ENCODE peak calls at places on chromosomes 4 and X, in seven cellular contexts. S is IMR-90, U is mesenchymal stem cell, A is mesendoderm, W is H1, Z is H9, M is trophoblast cell. P is an unnamed sample.

GRCh38 chr4:15778191-15778741 is at the start of gene CD38:
- DNase-seq in S (no peak), U (peak; percentile 26), A (peak; percentile 22), W (no peak), Z (peak; percentile 60), M (no peak), P (peak; percentile 11)

GRCh38 chrX:150692837-150693781 is at the start of gene MTMR1:
- DNase-seq in S (no peak), U (no peak), A (peak; percentile 17), W (no peak), Z (no peak), M (no peak), P (no peak)

GRCh38 chrX:29841750-29842149 is 373.6 kb upstream of the MAGEB2 start:
- DNase-seq in S (peak; percentile 42), U (peak; percentile 56), A (peak; percentile 47), W (no peak), Z (no peak), M (no peak), P (no peak)

GRCh38 chrX:41381685-41382084 is 47.7 kb downstream of the DDX3X start:
- DNase-seq in S (peak; percentile 90), U (peak; percentile 93), A (peak; percentile 61), W (peak; percentile 17), Z (peak; percentile 62), M (peak; percentile 63), P (no peak)

GRCh38 chr4:126328914-126329313 is 1014.2 kb downstream of the FAT4 start:
- DNase-seq in S (no peak), U (no peak), A (no peak), W (no peak), Z (no peak), M (no peak), P (no peak)

GRCh38 chrX:16138108-16138427 is 14.7 kb downstream of the GRPR start:
- DNase-seq in S (no peak), U (peak; percentile 1), A (peak; percentile 48), W (no peak), Z (no peak), M (no peak), P (no peak)

GRCh38 chr4:165874799-165875371 is 1.8 kb downstream of the TLL1 start:
- DNase-seq in S (no peak), U (peak; percentile 13), A (peak; percentile 62), W (no peak), Z (peak; percentile 67), M (peak; percentile 77), P (peak; percentile 41)

GRCh38 chr4:120055167-120055566 is 11.5 kb downstream of the MAD2L1 start:
- DNase-seq in S (no peak), U (peak; percentile 68), A (no peak), W (no peak), Z (no peak), M (no peak), P (no peak)

GRCh38 chr4:185738851-185739250 is 73.1 kb downstream of the SORBS2 start:
- DNase-seq in S (no peak), U (no peak), A (peak; percentile 69), W (no peak), Z (no peak), M (no peak), P (no peak)

GRCh38 chr4:185738038-185738552 is 73.9 kb downstream of the SORBS2 start:
- DNase-seq in S (peak; percentile 12), U (peak; percentile 28), A (no peak), W (no peak), Z (no peak), M (no peak), P (no peak)

GRCh38 chr4:185741795-185742194 is 70.2 kb downstream of the SORBS2 start:
- DNase-seq in S (no peak), U (no peak), A (no peak), W (no peak), Z (no peak), M (no peak), P (no peak)

GRCh38 chr4:185742766-185743165 is 69.2 kb downstream of the SORBS2 start:
- DNase-seq in S (no peak), U (peak; percentile 34), A (no peak), W (no peak), Z (no peak), M (peak; percentile 44), P (no peak)

GRCh38 chr4:185740471-185740873 is 71.5 kb downstream of the SORBS2 start:
- DNase-seq in S (no peak), U (no peak), A (peak; percentile 64), W (no peak), Z (no peak), M (no peak), P (no peak)
- H2AK5ac ChIP-seq in S (no peak overlapping the region), U (no peak overlapping the region), A (no peak overlapping the region), W (peak overlapping the region; percentile 44), Z (no peak overlapping the region), M (no peak overlapping the region), P (no peak overlapping the region)

DNA sequence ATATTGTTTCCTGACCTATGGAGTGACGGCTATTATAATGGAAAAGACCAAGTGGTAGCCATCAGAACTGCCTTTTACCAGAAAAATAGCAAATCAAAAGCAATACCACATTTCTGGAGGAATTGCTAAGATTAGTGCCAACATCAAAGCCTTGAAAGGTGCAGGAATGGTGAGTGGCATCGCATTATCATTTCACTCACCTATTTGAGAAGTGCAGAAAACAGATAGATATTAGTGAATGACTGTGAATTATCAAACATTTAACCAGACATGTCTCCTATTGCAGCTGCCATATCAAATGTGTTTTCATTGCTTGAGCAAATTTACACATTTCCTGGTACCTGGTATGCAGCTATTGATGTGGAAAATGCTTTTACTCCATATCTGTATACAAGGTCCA is 1638.1 kb upstream of the PABPC4L start:
- DNase-seq in S (no peak), U (no peak), A (no peak), W (no peak), Z (no peak), M (no peak), P (no peak)
- H2AK5ac ChIP-seq in S (no peak overlapping the region), U (no peak overlapping the region), A (no peak overlapping the region), W (no peak overlapping the region), Z (no peak overlapping the region), M (no peak overlapping the region), P (no peak overlapping the region)

GRCh38 chr4:137955615-137956014 is 286.5 kb downstream of the SLC7A11 start:
- DNase-seq in S (no peak), U (no peak), A (no peak), W (no peak), Z (no peak), M (no peak), P (no peak)

GRCh38 chr4:137949746-137950145 is 292.4 kb downstream of the SLC7A11 start:
- DNase-seq in S (peak; percentile 38), U (no peak), A (no peak), W (no peak), Z (no peak), M (peak; percentile 31), P (no peak)

GRCh38 chr4:137950286-137950685 is 291.9 kb downstream of the SLC7A11 start:
- DNase-seq in S (no peak), U (no peak), A (no peak), W (no peak), Z (no peak), M (peak; percentile 62), P (no peak)

GRCh38 chr4:137956256-137956655 is 285.9 kb downstream of the SLC7A11 start:
- DNase-seq in S (peak; percentile 65), U (no peak), A (no peak), W (no peak), Z (no peak), M (no peak), P (no peak)

GRCh38 chr4:137952116-137952515 is 290.0 kb downstream of the SLC7A11 start:
- DNase-seq in S (no peak), U (no peak), A (no peak), W (no peak), Z (no peak), M (no peak), P (no peak)
- H2AK5ac ChIP-seq in S (no peak overlapping the region), U (no peak overlapping the region), A (no peak overlapping the region), W (no peak overlapping the region), Z (no peak overlapping the region), M (no peak overlapping the region), P (no peak overlapping the region)

GRCh38 chr4:47926667-47927258 is 12.4 kb upstream of the NFXL1 start:
- DNase-seq in S (peak; percentile 47), U (peak; percentile 61), A (peak; percentile 87), W (no peak), Z (peak; percentile 82), M (peak; percentile 88), P (peak; percentile 54)
- H2AK5ac ChIP-seq in S (no peak overlapping the region), U (no peak overlapping the region), A (no peak overlapping the region), W (no peak overlapping the region), Z (no peak overlapping the region), M (no peak overlapping the region), P (no peak overlapping the region)

GRCh38 chr4:184350213-184350817 is 124.0 kb downstream of the IRF2 start:
- DNase-seq in S (no peak), U (no peak), A (no peak), W (no peak), Z (no peak), M (no peak), P (no peak)

GRCh38 chr4:184349283-184350039 is 124.9 kb downstream of the IRF2 start:
- DNase-seq in S (no peak), U (no peak), A (no peak), W (no peak), Z (no peak), M (no peak), P (no peak)

GRCh38 chr4:184350964-184351363 is 123.4 kb downstream of the IRF2 start:
- DNase-seq in S (no peak), U (no peak), A (no peak), W (no peak), Z (no peak), M (no peak), P (no peak)

GRCh38 chr4:184352891-184353290 is 121.5 kb downstream of the IRF2 start:
- DNase-seq in S (no peak), U (no peak), A (no peak), W (no peak), Z (no peak), M (no peak), P (no peak)

DNA sequence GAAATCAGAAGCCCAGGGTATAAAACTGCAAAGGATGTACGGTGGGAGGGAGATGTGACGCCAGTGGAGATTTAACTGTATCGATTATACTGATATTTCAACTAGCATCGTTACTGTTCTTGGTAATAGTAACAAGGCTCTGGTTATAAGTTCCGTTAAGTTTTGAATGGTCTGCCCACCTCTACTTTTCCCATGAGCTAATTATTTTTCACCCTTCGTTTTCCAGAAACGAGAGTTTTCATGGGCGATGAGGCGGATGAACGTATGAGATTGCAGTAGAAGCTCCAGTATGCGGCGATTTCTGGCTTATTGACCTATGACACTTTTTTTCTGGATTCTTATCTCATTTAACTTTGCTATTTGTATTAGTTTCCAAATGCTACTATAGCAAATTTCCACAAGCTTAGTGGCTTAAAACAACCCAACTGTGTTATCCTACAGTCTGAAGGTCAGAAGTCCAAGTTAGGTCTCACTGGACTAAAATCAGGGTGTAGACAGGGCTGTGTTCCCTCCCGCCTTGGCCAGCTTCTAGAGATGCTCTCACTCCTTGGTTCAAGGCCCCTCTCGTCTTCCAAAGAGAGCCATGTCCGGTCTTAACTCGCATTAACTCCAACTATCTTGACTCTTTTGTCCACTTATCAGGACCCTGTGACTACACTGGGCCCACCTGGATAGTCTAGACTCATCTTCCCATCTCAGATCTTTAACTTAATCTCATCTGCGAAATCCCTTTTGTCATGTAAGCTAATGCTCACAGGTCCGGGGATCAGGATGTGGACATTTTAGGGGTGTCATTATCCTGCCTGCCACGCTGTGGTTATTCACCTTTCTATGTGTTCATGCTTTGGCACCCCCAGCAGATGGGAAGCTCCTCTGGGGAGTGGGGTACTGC is 122.5 kb downstream of the IRF2 start:
- DNase-seq in S (no peak), U (no peak), A (no peak), W (no peak), Z (no peak), M (no peak), P (no peak)
- H2AK5ac ChIP-seq in S (peak overlapping the region; percentile 25), U (no peak overlapping the region), A (no peak overlapping the region), W (no peak overlapping the region), Z (no peak overlapping the region), M (no peak overlapping the region), P (no peak overlapping the region)

P was measured in neuronal stem cell.